ENCODE peak calls at places on chromosome 17, in four cellular contexts. One of them, this sample, is unnamed.

GRCh38 chr17:82334622-82335394 is 1.2 kb upstream of the SECTM1 start:
- DNase-seq in SK-N-SH: no peak
- DNase-seq in astrocyte: no peak
- DNase-seq in transverse colon: no peak
- DNase-seq in this sample: peak; percentile 82

GRCh38 chr17:11454096-11454495 is 144.2 kb upstream of the DNAH9 start:
- DNase-seq in transverse colon: no peak
- DNase-seq in astrocyte: no peak
- DNase-seq in SK-N-SH: no peak
- DNase-seq in this sample: no peak

GRCh38 chr17:50027639-50028206 is 28.2 kb upstream of the ITGA3 start:
- DNase-seq in SK-N-SH: peak; percentile 56
- DNase-seq in transverse colon: peak; percentile 58
- DNase-seq in astrocyte: peak; percentile 92
- DNase-seq in this sample: peak; percentile 87

GRCh38 chr17:79053251-79053925 is 21.2 kb upstream of the ENGASE start:
- DNase-seq in transverse colon: no peak
- DNase-seq in astrocyte: peak; percentile 46
- DNase-seq in SK-N-SH: no peak
- DNase-seq in this sample: peak; percentile 18

GRCh38 chr17:43915561-43915960 is 8.2 kb upstream of the MPP2 start:
- DNase-seq in SK-N-SH: no peak
- DNase-seq in transverse colon: no peak
- DNase-seq in astrocyte: no peak
- DNase-seq in this sample: no peak

GRCh38 chr17:1620486-1620885 is 8.1 kb downstream of the SLC43A2 start:
- DNase-seq in astrocyte: no peak
- DNase-seq in SK-N-SH: no peak
- DNase-seq in transverse colon: no peak
- DNase-seq in this sample: no peak

GRCh38 chr17:43766413-43767052 is 7.9 kb upstream of the SOST start:
- DNase-seq in SK-N-SH: peak; percentile 74
- DNase-seq in astrocyte: peak; percentile 14
- DNase-seq in transverse colon: peak; percentile 62
- DNase-seq in this sample: no peak

GRCh38 chr17:75343007-75343406 is 53.8 kb upstream of the SLC25A19 start:
- DNase-seq in SK-N-SH: no peak
- DNase-seq in astrocyte: no peak
- DNase-seq in transverse colon: no peak
- DNase-seq in this sample: no peak

GRCh38 chr17:4625181-4625601 is 16.3 kb downstream of the ALOX15 start:
- DNase-seq in transverse colon: no peak
- DNase-seq in astrocyte: peak; percentile 8
- DNase-seq in SK-N-SH: no peak
- DNase-seq in this sample: no peak

GRCh38 chr17:44221862-44222111 is 2.3 kb upstream of the UBTF start:
- DNase-seq in astrocyte: no peak
- DNase-seq in SK-N-SH: no peak
- DNase-seq in transverse colon: no peak
- DNase-seq in this sample: no peak

GRCh38 chr17:12116143-12116542 is 95.5 kb downstream of the MAP2K4 start:
- DNase-seq in transverse colon: no peak
- DNase-seq in astrocyte: no peak
- DNase-seq in SK-N-SH: no peak
- DNase-seq in this sample: no peak

GRCh38 chr17:21453144-21453982 is 77.2 kb downstream of the KCNJ12 start:
- DNase-seq in astrocyte: no peak
- DNase-seq in SK-N-SH: peak; percentile 63
- DNase-seq in transverse colon: no peak
- DNase-seq in this sample: no peak

GRCh38 chr17:9940826-9941225 is 35.8 kb upstream of the RCVRN start:
- DNase-seq in astrocyte: no peak
- DNase-seq in SK-N-SH: no peak
- DNase-seq in transverse colon: no peak
- DNase-seq in this sample: no peak

GRCh38 chr17:81516439-81516838 is 3.8 kb upstream of the ACTG1 start:
- DNase-seq in SK-N-SH: no peak
- DNase-seq in transverse colon: peak; percentile 11
- DNase-seq in astrocyte: no peak
- DNase-seq in this sample: peak; percentile 68

GRCh38 chr17:62627904-62628603 is 584 bp downstream of the MRC2 start:
- DNase-seq in astrocyte: peak; percentile 65
- DNase-seq in transverse colon: peak; percentile 28
- DNase-seq in SK-N-SH: peak; percentile 91
- DNase-seq in this sample: no peak

GRCh38 chr17:31488982-31489294 is 97.5 kb downstream of the RAB11FIP4 start:
- DNase-seq in transverse colon: no peak
- DNase-seq in astrocyte: no peak
- DNase-seq in SK-N-SH: no peak
- DNase-seq in this sample: no peak

GRCh38 chr17:62778990-62779681 is 29.0 kb downstream of the MARCHF10 start:
- DNase-seq in SK-N-SH: peak; percentile 45
- DNase-seq in astrocyte: peak; percentile 99
- DNase-seq in transverse colon: peak; percentile 25
- DNase-seq in this sample: peak; percentile 79

GRCh38 chr17:36027776-36028175 is 10.0 kb upstream of the CCL23 start:
- DNase-seq in SK-N-SH: no peak
- DNase-seq in astrocyte: no peak
- DNase-seq in transverse colon: no peak
- DNase-seq in this sample: no peak

GRCh38 chr17:7317161-7317803 is 2.1 kb upstream of the GPS2 start:
- DNase-seq in SK-N-SH: peak; percentile 9
- DNase-seq in astrocyte: no peak
- DNase-seq in transverse colon: no peak
- DNase-seq in this sample: no peak

GRCh38 chr17:75370288-75370687 is 35.2 kb downstream of the GRB2 start:
- DNase-seq in astrocyte: no peak
- DNase-seq in SK-N-SH: no peak
- DNase-seq in transverse colon: no peak
- DNase-seq in this sample: no peak

GRCh38 chr17:12730931-12731521 is 58.3 kb upstream of the ARHGAP44 start:
- DNase-seq in transverse colon: peak; percentile 81
- DNase-seq in SK-N-SH: no peak
- DNase-seq in astrocyte: peak; percentile 50
- DNase-seq in this sample: no peak

GRCh38 chr17:78808106-78808635 is 26.1 kb upstream of the CYTH1 start:
- DNase-seq in astrocyte: no peak
- DNase-seq in transverse colon: no peak
- DNase-seq in SK-N-SH: no peak
- DNase-seq in this sample: no peak

GRCh38 chr17:28740406-28741357 is 3.1 kb upstream of the TRAF4 start:
- DNase-seq in astrocyte: no peak
- DNase-seq in SK-N-SH: no peak
- DNase-seq in transverse colon: no peak
- DNase-seq in this sample: no peak

GRCh38 chr17:28737770-28738679 is 5.8 kb upstream of the TRAF4 start:
- DNase-seq in astrocyte: no peak
- DNase-seq in transverse colon: peak; percentile 69
- DNase-seq in SK-N-SH: no peak
- DNase-seq in this sample: no peak

GRCh38 chr17:28737316-28737715 is 6.5 kb upstream of the TRAF4 start:
- DNase-seq in transverse colon: no peak
- DNase-seq in astrocyte: no peak
- DNase-seq in SK-N-SH: no peak
- DNase-seq in this sample: no peak

GRCh38 chr17:28741358-28742349 is 2.2 kb upstream of the TRAF4 start:
- DNase-seq in astrocyte: no peak
- DNase-seq in transverse colon: peak; percentile 42
- DNase-seq in SK-N-SH: no peak
- DNase-seq in this sample: no peak

DNA sequence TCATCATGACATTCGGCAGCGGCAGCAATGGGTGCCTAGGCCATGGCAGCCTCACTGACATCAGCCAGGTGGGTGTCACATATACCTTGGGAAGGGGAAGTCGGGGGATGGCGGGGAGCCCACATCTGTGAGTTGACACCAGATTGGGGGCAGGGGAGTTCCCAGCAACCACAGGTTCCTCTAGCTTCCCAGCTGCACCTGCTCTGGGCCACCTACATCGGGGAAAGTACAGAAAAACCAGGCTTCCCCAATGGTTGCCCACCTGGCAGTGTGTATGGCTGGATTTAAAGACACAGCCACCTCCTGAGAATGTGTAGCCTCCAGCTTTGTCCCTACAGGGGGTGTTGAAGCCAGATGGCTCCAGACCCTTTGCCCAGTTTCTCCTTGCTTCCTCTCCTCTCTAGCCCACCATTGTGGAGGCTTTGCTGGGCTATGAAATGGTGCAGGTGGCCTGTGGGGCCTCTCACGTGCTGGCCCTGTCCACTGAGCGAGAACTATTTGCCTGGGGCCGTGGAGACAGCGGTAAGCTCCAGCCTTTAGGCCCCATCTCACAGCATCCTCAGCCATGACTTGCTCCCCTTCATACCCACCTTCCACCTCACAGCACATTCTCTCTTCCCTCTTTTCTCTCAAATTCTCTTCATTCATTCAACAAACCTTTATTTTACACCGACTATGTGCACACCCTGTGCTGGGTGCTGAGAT is 5.0 kb upstream of the TRAF4 start:
- DNase-seq in transverse colon: peak; percentile 61
- DNase-seq in SK-N-SH: no peak
- DNase-seq in astrocyte: no peak
- DNase-seq in this sample: no peak
- H3K4me1 ChIP-seq in transverse colon: peaks cover 21% of the 10 kb centered on the region
- H3K4me1 ChIP-seq in SK-N-SH: peaks cover 6% of the 10 kb centered on the region
- H3K4me1 ChIP-seq in astrocyte: peaks cover 12% of the 10 kb centered on the region
- H3K4me1 ChIP-seq in this sample: peaks cover 21% of the 10 kb centered on the region

GRCh38 chr17:57984226-57984890 is 3.7 kb downstream of the VEZF1 start:
- DNase-seq in transverse colon: no peak
- DNase-seq in SK-N-SH: no peak
- DNase-seq in astrocyte: peak; percentile 8
- DNase-seq in this sample: no peak
- H3K4me3 ChIP-seq in transverse colon: no peak overlapping the region
- H3K4me3 ChIP-seq in SK-N-SH: peak overlapping the region; percentile 98
- H3K4me3 ChIP-seq in astrocyte: no peak overlapping the region
- H3K4me3 ChIP-seq in this sample: no peak overlapping the region

DNA sequence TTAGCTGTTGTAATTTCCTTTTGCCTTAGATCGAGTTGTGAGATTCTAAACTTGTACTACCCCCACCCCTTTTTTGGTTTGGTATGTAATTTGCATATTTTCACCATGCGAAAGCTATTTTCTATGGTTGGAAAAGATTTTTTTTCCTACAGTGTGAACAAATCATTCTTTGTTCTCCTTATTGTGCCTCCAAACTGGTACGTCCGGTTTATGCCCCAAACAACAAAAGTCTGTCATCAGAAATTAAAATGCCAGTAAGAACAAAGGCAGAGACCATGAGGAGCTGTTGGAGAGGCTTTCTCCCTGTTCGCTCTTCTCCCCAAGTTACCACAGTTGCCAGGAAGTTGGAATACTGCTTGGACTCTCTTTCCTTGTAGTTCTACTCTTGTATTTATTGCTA is 66.2 kb downstream of the BCAS3 start:
- DNase-seq in transverse colon: no peak
- DNase-seq in SK-N-SH: no peak
- DNase-seq in astrocyte: peak; percentile 79
- DNase-seq in this sample: no peak
- H3K27ac ChIP-seq in transverse colon: peak overlapping the region; percentile 40
- H3K27ac ChIP-seq in SK-N-SH: peak overlapping the region; percentile 84
- H3K27ac ChIP-seq in astrocyte: peak overlapping the region; percentile 70
- H3K27ac ChIP-seq in this sample: peak overlapping the region; percentile 60

GRCh38 chr17:40310882-40311391 is 2.0 kb downstream of the RARA start:
- DNase-seq in transverse colon: no peak
- DNase-seq in SK-N-SH: peak; percentile 83
- DNase-seq in astrocyte: no peak
- DNase-seq in this sample: no peak
- H3K4me1 ChIP-seq in transverse colon: peaks cover 88% of the 10 kb centered on the region
- H3K4me1 ChIP-seq in SK-N-SH: peaks cover 71% of the 10 kb centered on the region
- H3K4me1 ChIP-seq in astrocyte: peaks cover 73% of the 10 kb centered on the region
- H3K4me1 ChIP-seq in this sample: peaks cover 83% of the 10 kb centered on the region

This sample was measured in left lung.